ENCODE peak calls at places on chromosomes 1 and 21, in nine cellular contexts. Q is heart left ventricle, U is adrenal gland, X is IMR-90, F is breast epithelium, R is uterus, V is GM12891, T is ovary, O is A549. B is an unnamed sample.

GRCh38 chr1:202159534-202160371 is 649 bp downstream of the PTPN7 start:
- DNase-seq in X (no peak), U (no peak), Q (no peak), F (no peak), V (peak), O (no peak), R (no peak), T (no peak), B (peak)

GRCh38 chr1:172948457-172948856 is 102.3 kb downstream of the TNFSF18 start:
- DNase-seq in Q (no peak), F (no peak), R (no peak), U (no peak), X (peak), T (no peak), V (no peak), O (no peak), B (no peak)

GRCh38 chr1:229133151-229133550 is 137.8 kb upstream of the RAB4A start:
- DNase-seq in U (no peak), T (no peak), F (no peak), V (no peak), R (no peak), O (no peak), Q (no peak), X (no peak), B (no peak)

GRCh38 chr1:171222961-171223360 is 25.3 kb upstream of the FMO1 start:
- DNase-seq in R (no peak), T (no peak), Q (no peak), U (no peak), F (no peak), X (no peak), V (no peak), O (no peak), B (no peak)

GRCh38 chr1:15011160-15011559 is 142.4 kb upstream of the TMEM51 start:
- DNase-seq in F (no peak), T (no peak), V (no peak), X (no peak), Q (no peak), O (no peak), R (no peak), U (no peak), B (no peak)

GRCh38 chr1:24990796-24991195 is 60.7 kb upstream of the RUNX3 start:
- DNase-seq in Q (no peak), F (no peak), U (no peak), R (no peak), V (no peak), T (no peak), X (no peak), O (no peak), B (no peak)

GRCh38 chr1:51945591-51945990 is 44.9 kb downstream of the RAB3B start:
- DNase-seq in T (no peak), Q (no peak), F (no peak), U (no peak), O (no peak), X (peak), R (no peak), V (no peak), B (no peak)

GRCh38 chr1:63892632-63893395 is 119.0 kb downstream of the ROR1 start:
- DNase-seq in Q (no peak), U (no peak), R (no peak), O (no peak), X (peak), V (peak), T (no peak), F (no peak), B (no peak)

GRCh38 chr1:183989078-183989577 is 48.4 kb downstream of the COLGALT2 start:
- DNase-seq in X (peak), O (no peak), T (no peak), V (peak), U (no peak), F (no peak), R (no peak), Q (peak), B (no peak)

GRCh38 chr1:210335001-210335400 is 6.3 kb downstream of the HHAT start:
- DNase-seq in X (no peak), Q (no peak), F (no peak), U (no peak), V (no peak), T (no peak), O (no peak), R (no peak), B (no peak)

GRCh38 chr1:90579212-90579802 is 137.8 kb downstream of the BARHL2 start:
- DNase-seq in F (no peak), R (no peak), Q (no peak), O (peak), U (no peak), V (peak), X (peak), T (no peak), B (peak)

GRCh38 chr1:15038232-15039016 is 115.1 kb upstream of the TMEM51 start:
- DNase-seq in Q (no peak), O (no peak), V (no peak), R (no peak), U (no peak), X (peak), F (no peak), T (no peak), B (peak)

GRCh38 chr1:21804536-21804935 is 7.5 kb upstream of the LDLRAD2 start:
- DNase-seq in T (no peak), F (no peak), O (no peak), V (no peak), X (no peak), Q (no peak), U (no peak), R (no peak), B (no peak)

GRCh38 chr1:168468042-168468809 is 75.6 kb downstream of the XCL2 start:
- DNase-seq in T (no peak), X (no peak), O (no peak), U (no peak), Q (no peak), F (no peak), V (no peak), R (no peak), B (no peak)

GRCh38 chr1:226407497-226408284 is at the start of gene PARP1:
- DNase-seq in O (peak), R (peak), T (peak), U (peak), X (peak), F (peak), V (peak), Q (peak), B (peak)
- TF ChIP-seq POLR2A in O (peak), R (peak), T (peak), U (peak), X (peak), F (no peak), V (peak), Q (peak), B (peak)

DNA sequence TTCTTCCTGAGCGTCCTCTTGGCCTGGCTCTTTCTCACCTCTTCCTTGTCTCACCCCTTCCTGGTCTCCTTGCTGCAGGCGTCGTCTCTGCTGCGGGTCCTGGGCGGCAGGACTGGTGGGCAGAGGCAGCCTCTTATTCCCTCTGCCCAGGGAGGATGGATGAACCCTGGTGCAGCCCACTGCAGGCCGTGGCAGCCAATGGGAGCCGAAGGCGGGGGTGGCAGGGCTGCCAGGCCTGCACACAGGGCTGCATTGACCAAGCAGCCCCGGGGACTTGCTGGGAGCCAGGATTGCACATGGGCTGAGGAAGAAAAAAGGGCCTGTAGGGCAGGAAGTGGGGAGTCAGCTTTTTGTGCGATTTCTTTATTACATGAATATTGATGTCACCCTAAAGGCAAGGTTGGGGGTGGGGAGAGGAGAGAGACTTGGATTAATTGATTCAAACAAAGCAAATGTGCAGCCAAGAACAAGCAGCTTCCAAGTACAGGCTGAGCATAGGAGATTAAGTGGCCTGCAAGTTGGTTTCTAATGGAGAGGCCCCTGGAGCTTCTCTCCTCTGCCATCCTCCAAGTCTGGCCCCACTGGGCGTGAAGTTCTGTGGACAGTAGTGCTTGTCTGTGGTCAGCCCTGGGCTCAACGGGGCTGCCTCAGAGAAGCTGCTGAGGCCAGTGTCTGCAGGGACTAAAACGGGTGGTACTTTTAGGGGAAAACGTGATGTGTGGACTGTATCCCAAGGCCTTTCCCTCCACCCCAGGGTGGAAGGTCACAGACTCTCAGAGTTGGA is at the start of gene S100B:
- DNase-seq in R (no peak), O (no peak), Q (no peak), T (no peak), U (no peak), V (no peak), F (no peak), X (no peak), B (no peak)
- TF ChIP-seq POLR2A in R (no peak), O (no peak), Q (no peak), T (no peak), U (no peak), V (no peak), F (no peak), X (no peak), B (no peak)

GRCh38 chr1:100145116-100145515 is 12.2 kb downstream of the TRMT13 start:
- DNase-seq in R (no peak), V (no peak), T (no peak), X (peak), U (no peak), F (no peak), O (no peak), Q (no peak), B (no peak)

GRCh38 chr1:100142343-100142742 is 9.4 kb downstream of the TRMT13 start:
- DNase-seq in X (no peak), F (no peak), Q (no peak), O (no peak), T (no peak), R (no peak), U (no peak), V (no peak), B (no peak)

GRCh38 chr1:100146958-100147357 is 14.0 kb downstream of the TRMT13 start:
- DNase-seq in R (no peak), O (no peak), V (no peak), T (no peak), Q (no peak), U (no peak), F (no peak), X (no peak), B (no peak)

GRCh38 chr1:100137602-100138001 is 4.6 kb downstream of the TRMT13 start:
- DNase-seq in O (no peak), F (no peak), U (no peak), T (no peak), X (no peak), R (no peak), Q (no peak), V (no peak), B (no peak)

GRCh38 chr1:100141192-100141591 is 8.2 kb downstream of the TRMT13 start:
- DNase-seq in X (no peak), V (no peak), R (no peak), U (no peak), Q (no peak), O (no peak), T (no peak), F (no peak), B (no peak)
- TF ChIP-seq POLR2A in X (no peak), V (no peak), R (no peak), U (no peak), Q (no peak), O (no peak), T (no peak), F (no peak), B (no peak)

GRCh38 chr1:9181990-9182783 is 52.4 kb upstream of the H6PD start:
- DNase-seq in T (peak), R (no peak), V (peak), O (no peak), U (peak), Q (no peak), X (no peak), F (no peak), B (peak)
- TF ChIP-seq POLR2A in T (peak), R (no peak), V (peak), O (peak), U (peak), Q (no peak), X (no peak), F (no peak), B (no peak)

B was measured in erythroblast.